ENCODE peak calls at places on chromosomes 16 and 17, in five cellular contexts. E is BJ, X is brain microvascular endothelial cell, W is right atrium auricular region, V is PC-9. U is an unnamed sample.

GRCh38 chr16:79997257-79997656 is 396.7 kb upstream of the MAF start:
- DNase-seq in E (no peak), X (no peak), W (no peak), V (no peak), U (no peak)

GRCh38 chr16:61366006-61366405 is 670.2 kb downstream of the CDH8 start:
- DNase-seq in E (no peak), X (no peak), W (no peak), V (no peak), U (no peak)

GRCh38 chr17:60971515-60972369 is 294.1 kb downstream of the BCAS3 start:
- DNase-seq in E (no peak), X (peak), W (no peak), V (peak), U (peak)

GRCh38 chr17:36673068-36673467 is 71.7 kb downstream of the MRM1 start:
- DNase-seq in E (no peak), X (no peak), W (no peak), V (no peak), U (no peak)

GRCh38 chr17:77349976-77350830 is 209.4 kb downstream of the SEC14L1 start:
- DNase-seq in E (no peak), X (peak), W (peak), V (no peak), U (no peak)

GRCh38 chr16:75218256-75219076 is at the start of gene CTRB1:
- DNase-seq in E (no peak), X (no peak), W (no peak), V (no peak), U (no peak)

GRCh38 chr17:68460715-68461114 is 3.4 kb upstream of the WIPI1 start:
- DNase-seq in E (no peak), X (no peak), W (no peak), V (no peak), U (no peak)

GRCh38 chr17:75130632-75131277 is 787 bp downstream of the NT5C start:
- DNase-seq in E (no peak), X (peak), W (no peak), V (peak), U (no peak)

GRCh38 chr17:40548491-40548981 is 16.7 kb downstream of the CCR7 start:
- DNase-seq in E (no peak), X (no peak), W (peak), V (no peak), U (no peak)

GRCh38 chr16:73050115-73051099 is 2.5 kb upstream of the ZFHX3 start:
- DNase-seq in E (no peak), X (no peak), W (no peak), V (no peak), U (no peak)

GRCh38 chr16:1771072-1771863 is at the start of gene NME3:
- DNase-seq in E (no peak), X (peak), W (peak), V (peak), U (no peak)

GRCh38 chr16:81697321-81697885 is 81.7 kb upstream of the PLCG2 start:
- DNase-seq in E (no peak), X (peak), W (no peak), V (peak), U (no peak)

GRCh38 chr16:3149630-3150345 is 15.0 kb downstream of the ZNF213 start:
- DNase-seq in E (no peak), X (peak), W (peak), V (peak), U (no peak)

GRCh38 chr17:48384164-48384563 is 45.9 kb downstream of the SKAP1 start:
- DNase-seq in E (no peak), X (no peak), W (no peak), V (no peak), U (no peak)

GRCh38 chr17:32928527-32929287 is 754 bp downstream of the TMEM98 start:
- DNase-seq in E (no peak), X (no peak), W (no peak), V (no peak), U (no peak)

GRCh38 chr17:47731396-47731795 is 1.6 kb upstream of the TBX21 start:
- DNase-seq in E (no peak), X (no peak), W (no peak), V (no peak), U (no peak)

GRCh38 chr17:60223456-60223855 is 73.7 kb downstream of the CA4 start:
- DNase-seq in E (no peak), X (no peak), W (no peak), V (no peak), U (no peak)

GRCh38 chr17:34443832-34444469 is 80.9 kb upstream of the CCL1 start:
- DNase-seq in E (no peak), X (no peak), W (no peak), V (peak), U (no peak)

GRCh38 chr17:19904924-19905323 is 37.2 kb upstream of the ULK2 start:
- DNase-seq in E (no peak), X (no peak), W (no peak), V (no peak), U (no peak)

GRCh38 chr16:67187175-67187900 is 2.6 kb downstream of the EXOC3L1 start:
- DNase-seq in E (no peak), X (no peak), W (no peak), V (no peak), U (no peak)

GRCh38 chr17:250487-251300 is 69.2 kb upstream of the DOC2B start:
- DNase-seq in E (no peak), X (no peak), W (no peak), V (no peak), U (no peak)

GRCh38 chr16:13866073-13866472 is 53.9 kb upstream of the ERCC4 start:
- DNase-seq in E (no peak), X (peak), W (peak), V (peak), U (no peak)

GRCh38 chr17:38559025-38559879 is 46.5 kb downstream of the SRCIN1 start:
- DNase-seq in E (no peak), X (peak), W (peak), V (peak), U (no peak)
- TF ChIP-seq CTCF in E (no peak), X (peak), W (no peak), V (no peak), U (no peak)

GRCh38 chr17:64017381-64017980 is 3.0 kb downstream of the ICAM2 start:
- DNase-seq in E (no peak), X (no peak), W (no peak), V (no peak), U (no peak)
- TF ChIP-seq CTCF in E (no peak), X (no peak), W (no peak), V (peak), U (peak)

GRCh38 chr17:6276711-6277110 is 158.2 kb downstream of the AIPL1 start:
- DNase-seq in E (no peak), X (no peak), W (no peak), V (no peak), U (no peak)

GRCh38 chr17:6274310-6274709 is 160.6 kb downstream of the AIPL1 start:
- DNase-seq in E (no peak), X (no peak), W (no peak), V (no peak), U (no peak)

DNA sequence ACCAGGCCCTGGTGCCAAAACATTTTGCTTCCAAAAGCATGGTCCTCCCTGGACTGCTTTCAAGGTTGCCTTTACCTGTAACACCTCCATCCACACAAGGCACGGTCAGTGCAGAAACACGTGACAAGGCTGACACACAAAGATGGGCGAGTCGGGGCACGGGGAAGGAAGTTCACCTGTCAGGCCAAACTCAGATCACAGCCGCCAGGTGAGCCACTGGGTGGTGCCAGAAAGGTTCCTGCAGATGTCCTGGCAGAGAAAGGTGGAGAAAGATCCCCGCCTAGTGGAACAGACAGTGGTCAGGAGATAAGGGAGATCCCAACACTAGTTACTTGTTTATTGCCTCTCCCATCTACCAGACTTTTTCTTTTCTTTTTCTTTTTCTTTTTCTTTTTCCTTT is 155.3 kb downstream of the AIPL1 start:
- DNase-seq in E (no peak), X (no peak), W (no peak), V (peak), U (no peak)
- TF ChIP-seq CTCF in E (no peak), X (no peak), W (no peak), V (peak), U (peak)

GRCh38 chr17:56675876-56676660 is 82.6 kb downstream of the NOG start:
- DNase-seq in E (no peak), X (no peak), W (no peak), V (no peak), U (no peak)

GRCh38 chr17:56674401-56674925 is 81.0 kb downstream of the NOG start:
- DNase-seq in E (no peak), X (no peak), W (no peak), V (no peak), U (no peak)

GRCh38 chr17:56679148-56679766 is 85.8 kb downstream of the NOG start:
- DNase-seq in E (no peak), X (no peak), W (no peak), V (no peak), U (no peak)

GRCh38 chr17:56678249-56679144 is 85.0 kb downstream of the NOG start:
- DNase-seq in E (no peak), X (no peak), W (no peak), V (no peak), U (no peak)

GRCh38 chr17:56676807-56677206 is 83.3 kb downstream of the NOG start:
- DNase-seq in E (no peak), X (no peak), W (no peak), V (no peak), U (no peak)
- TF ChIP-seq CTCF in E (peak), X (peak), W (no peak), V (peak), U (peak)

GRCh38 chr16:54798267-54798666 is 132.4 kb upstream of the IRX5 start:
- DNase-seq in E (no peak), X (no peak), W (no peak), V (no peak), U (no peak)

GRCh38 chr16:54805648-54806047 is 125.0 kb upstream of the IRX5 start:
- DNase-seq in E (no peak), X (no peak), W (no peak), V (no peak), U (no peak)

GRCh38 chr16:54806961-54807360 is 123.7 kb upstream of the IRX5 start:
- DNase-seq in E (no peak), X (no peak), W (no peak), V (no peak), U (no peak)

GRCh38 chr16:54806378-54806777 is 124.3 kb upstream of the IRX5 start:
- DNase-seq in E (no peak), X (no peak), W (no peak), V (no peak), U (no peak)

GRCh38 chr16:54801445-54801844 is 129.2 kb upstream of the IRX5 start:
- DNase-seq in E (no peak), X (no peak), W (no peak), V (no peak), U (no peak)
- TF ChIP-seq CTCF in E (no peak), X (no peak), W (no peak), V (no peak), U (no peak)

GRCh38 chr17:81095608-81095888 is 60.6 kb downstream of the BAIAP2 start:
- DNase-seq in E (no peak), X (no peak), W (no peak), V (no peak), U (no peak)

GRCh38 chr17:81094744-81095607 is 60.0 kb downstream of the BAIAP2 start:
- DNase-seq in E (peak), X (peak), W (peak), V (peak), U (peak)

GRCh38 chr17:81097943-81098308 is 63.0 kb downstream of the BAIAP2 start:
- DNase-seq in E (no peak), X (peak), W (no peak), V (peak), U (peak)

GRCh38 chr17:81096741-81097133 is 61.8 kb downstream of the BAIAP2 start:
- DNase-seq in E (no peak), X (no peak), W (no peak), V (peak), U (no peak)

GRCh38 chr17:81097134-81097942 is 62.4 kb downstream of the BAIAP2 start:
- DNase-seq in E (peak), X (peak), W (peak), V (peak), U (peak)
- TF ChIP-seq CTCF in E (peak), X (peak), W (peak), V (peak), U (peak)

GRCh38 chr16:60180609-60181008 is 1446.5 kb upstream of the GOT2 start:
- DNase-seq in E (no peak), X (no peak), W (no peak), V (no peak), U (no peak)
- TF ChIP-seq CTCF in E (no peak), X (no peak), W (no peak), V (no peak), U (no peak)

GRCh38 chr16:56825821-56826220 is 39.2 kb upstream of the SLC12A3 start:
- DNase-seq in E (no peak), X (no peak), W (no peak), V (no peak), U (no peak)

GRCh38 chr16:56828641-56829040 is 36.4 kb upstream of the SLC12A3 start:
- DNase-seq in E (no peak), X (no peak), W (no peak), V (no peak), U (no peak)

GRCh38 chr16:56824804-56825203 is 40.2 kb upstream of the SLC12A3 start:
- DNase-seq in E (no peak), X (no peak), W (no peak), V (no peak), U (no peak)

GRCh38 chr16:56822966-56823739 is 41.9 kb upstream of the SLC12A3 start:
- DNase-seq in E (no peak), X (no peak), W (no peak), V (no peak), U (no peak)

GRCh38 chr16:56824335-56824734 is 40.7 kb upstream of the SLC12A3 start:
- DNase-seq in E (no peak), X (no peak), W (no peak), V (no peak), U (no peak)
- TF ChIP-seq CTCF in E (peak), X (peak), W (no peak), V (no peak), U (peak)

U was measured in retinal pigment epithelial cell.